ENCODE peak calls at places on chromosomes 7 and 10, in nine cellular contexts. G is PC-3; M is adrenal gland; E is heart left ventricle; J is left ventricle myocardium inferior; Z is neuronal stem cell; I is spleen; C is HepG2; L is CD8-positive, alpha-beta T cell. D is an unnamed sample.

GRCh38 chr7:121985476-121985875 is 112.5 kb downstream of the PTPRZ1 start:
- DNase-seq in C (no peak), E (no peak), M (no peak), J (no peak), Z (no peak), G (no peak), I (no peak), L (no peak), D (no peak)

GRCh38 chr10:46530249-46531186 is 25.9 kb downstream of the GPRIN2 start:
- DNase-seq in J (peak; percentile 10), G (no peak), E (peak; percentile 9), C (peak; percentile 49), M (no peak), I (peak; percentile 74), L (no peak), Z (no peak), D (no peak)

GRCh38 chr7:158394936-158395335 is 192.7 kb downstream of the PTPRN2 start:
- DNase-seq in I (peak; percentile 81), J (peak; percentile 25), G (peak; percentile 46), Z (peak; percentile 56), L (peak; percentile 11), M (peak; percentile 22), C (no peak), E (no peak), D (peak; percentile 14)

GRCh38 chr10:3764626-3765375 is 20.2 kb downstream of the KLF6 start:
- DNase-seq in Z (no peak), E (no peak), L (no peak), C (no peak), I (peak; percentile 86), M (no peak), J (no peak), G (peak; percentile 25), D (no peak)

GRCh38 chr10:14369881-14370280 is 39.2 kb upstream of the FRMD4A start:
- DNase-seq in L (no peak), C (no peak), E (no peak), G (no peak), Z (no peak), J (no peak), I (no peak), M (no peak), D (no peak)

GRCh38 chr7:87216701-87217508 is 2.6 kb downstream of the TMEM243 start:
- DNase-seq in M (no peak), L (no peak), I (no peak), Z (no peak), J (no peak), E (no peak), G (no peak), C (no peak), D (peak; percentile 84)

GRCh38 chr7:150737265-150738055 is at the start of gene GIMAP5:
- DNase-seq in L (no peak), C (no peak), J (no peak), G (no peak), Z (no peak), M (no peak), E (peak; percentile 43), I (peak; percentile 85), D (peak; percentile 60)

GRCh38 chr10:47035447-47036337 is 124.5 kb downstream of the PTPN20 start:
- DNase-seq in C (no peak), M (no peak), I (peak; percentile 59), E (peak; percentile 10), G (no peak), Z (no peak), J (no peak), L (no peak), D (no peak)

GRCh38 chr7:38731195-38731594 is 100.0 kb upstream of the AMPH start:
- DNase-seq in M (no peak), G (no peak), C (no peak), L (no peak), E (no peak), J (no peak), Z (no peak), I (no peak), D (no peak)

GRCh38 chr7:5420108-5420840 is 3.4 kb downstream of the TNRC18 start:
- DNase-seq in G (no peak), E (peak; percentile 38), M (peak; percentile 46), C (no peak), J (peak; percentile 38), I (peak; percentile 87), Z (no peak), L (no peak), D (peak; percentile 34)

GRCh38 chr7:128940494-128941322 is 3.0 kb downstream of the IRF5 start:
- DNase-seq in J (peak; percentile 66), I (peak; percentile 97), L (no peak), G (no peak), E (peak; percentile 60), M (no peak), C (no peak), Z (no peak), D (no peak)

GRCh38 chr7:10940748-10941358 is 32.8 kb upstream of the PHF14 start:
- DNase-seq in J (no peak), L (peak; percentile 2), G (peak; percentile 7), E (no peak), C (no peak), I (no peak), M (no peak), Z (no peak), D (peak; percentile 14)

GRCh38 chr10:37488792-37489657 is 363.6 kb downstream of the ANKRD30A start:
- DNase-seq in Z (no peak), M (peak; percentile 84), E (no peak), J (no peak), C (peak; percentile 1), G (peak; percentile 99), I (no peak), L (no peak), D (no peak)

GRCh38 chr10:96820730-96821129 is 11.4 kb upstream of the LCOR start:
- DNase-seq in I (no peak), M (no peak), G (no peak), Z (no peak), E (no peak), L (no peak), J (no peak), C (no peak), D (no peak)

GRCh38 chr7:113504691-113505090 is 386.3 kb upstream of the SMIM30 start:
- DNase-seq in I (no peak), Z (no peak), J (no peak), E (no peak), L (no peak), G (no peak), C (no peak), M (no peak), D (no peak)

GRCh38 chr7:90625562-90625961 is 29.4 kb downstream of the CDK14 start:
- DNase-seq in E (peak; percentile 42), C (no peak), M (peak; percentile 40), Z (peak; percentile 46), G (peak; percentile 13), L (no peak), I (no peak), J (peak; percentile 33), D (no peak)

GRCh38 chr7:90625051-90625450 is 28.9 kb downstream of the CDK14 start:
- DNase-seq in Z (no peak), C (no peak), G (no peak), M (no peak), J (no peak), I (no peak), L (no peak), E (peak; percentile 27), D (no peak)

GRCh38 chr7:90622670-90623069 is 26.5 kb downstream of the CDK14 start:
- DNase-seq in Z (no peak), L (no peak), G (no peak), E (no peak), J (no peak), I (no peak), M (no peak), C (no peak), D (no peak)

GRCh38 chr7:90624128-90624980 is 28.2 kb downstream of the CDK14 start:
- DNase-seq in M (no peak), J (no peak), C (no peak), L (no peak), E (no peak), I (no peak), G (peak; percentile 59), Z (no peak), D (no peak)

GRCh38 chr7:90626011-90626410 is 29.9 kb downstream of the CDK14 start:
- DNase-seq in L (no peak), C (no peak), M (no peak), Z (no peak), J (no peak), I (no peak), E (no peak), G (peak; percentile 52), D (no peak)
- H3K4me3 ChIP-seq in L (no peak overlapping the region), C (no peak overlapping the region), M (no peak overlapping the region), Z (no peak overlapping the region), J (no peak overlapping the region), I (no peak overlapping the region), E (no peak overlapping the region), G (no peak overlapping the region), D (no peak overlapping the region)

DNA sequence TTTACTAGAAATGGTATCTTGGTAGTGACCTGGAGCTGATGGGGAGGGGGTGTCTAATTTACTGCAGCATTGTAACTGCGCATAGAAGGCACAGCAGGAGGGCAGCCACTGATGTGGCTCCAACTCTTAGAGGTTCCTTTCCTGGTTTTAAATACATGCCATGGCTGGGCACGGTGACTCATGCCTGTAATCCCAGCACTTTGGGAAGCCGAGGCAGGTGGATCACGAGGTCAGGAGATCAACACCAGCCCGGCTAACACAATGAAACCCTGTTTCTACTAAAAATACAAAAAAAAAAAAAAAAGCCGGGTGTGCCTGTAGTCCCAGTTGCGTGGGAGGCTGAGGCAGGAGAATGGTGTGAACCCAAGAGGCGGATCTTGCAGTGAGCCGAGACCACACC is 19.2 kb upstream of the SEC61G start:
- DNase-seq in Z (no peak), G (no peak), I (no peak), E (no peak), L (no peak), J (no peak), C (no peak), M (no peak), D (no peak)
- H3K4me1 ChIP-seq in Z (peaks cover 11% of the 10 kb centered on the region), G (peaks cover 5% of the 10 kb centered on the region), I (peaks cover 6% of the 10 kb centered on the region), E (peaks cover 4% of the 10 kb centered on the region), L (no peaks in the 10 kb centered on the region), J (no peaks in the 10 kb centered on the region), C (peaks cover 4% of the 10 kb centered on the region), M (no peaks in the 10 kb centered on the region), D (no peaks in the 10 kb centered on the region)

DNA sequence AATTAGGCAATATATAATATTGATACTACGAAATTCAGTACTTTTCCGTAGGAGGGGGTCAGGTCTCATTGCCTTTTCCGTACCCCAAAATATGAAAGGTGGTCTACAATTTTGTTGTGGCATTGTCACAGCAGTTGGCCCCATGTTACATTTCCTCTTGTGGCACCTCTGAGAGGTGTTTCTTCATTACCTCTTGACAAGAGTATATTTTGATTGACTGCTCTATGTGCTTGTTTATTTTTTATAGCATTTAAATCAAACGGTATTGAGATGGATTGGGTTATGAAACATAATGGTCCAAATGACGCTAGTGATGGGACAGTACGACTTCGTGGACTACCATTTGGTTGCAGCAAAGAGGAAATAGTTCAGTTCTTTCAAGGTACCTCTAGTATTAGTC is 4.2 kb upstream of the PBLD start:
- DNase-seq in C (no peak), E (no peak), M (no peak), I (no peak), L (no peak), G (no peak), Z (no peak), J (no peak), D (no peak)
- H3K4me3 ChIP-seq in C (no peak overlapping the region), E (no peak overlapping the region), M (no peak overlapping the region), I (peak overlapping the region; percentile 92), L (no peak overlapping the region), G (peak overlapping the region; percentile 87), Z (no peak overlapping the region), J (peak overlapping the region; percentile 94), D (no peak overlapping the region)

DNA sequence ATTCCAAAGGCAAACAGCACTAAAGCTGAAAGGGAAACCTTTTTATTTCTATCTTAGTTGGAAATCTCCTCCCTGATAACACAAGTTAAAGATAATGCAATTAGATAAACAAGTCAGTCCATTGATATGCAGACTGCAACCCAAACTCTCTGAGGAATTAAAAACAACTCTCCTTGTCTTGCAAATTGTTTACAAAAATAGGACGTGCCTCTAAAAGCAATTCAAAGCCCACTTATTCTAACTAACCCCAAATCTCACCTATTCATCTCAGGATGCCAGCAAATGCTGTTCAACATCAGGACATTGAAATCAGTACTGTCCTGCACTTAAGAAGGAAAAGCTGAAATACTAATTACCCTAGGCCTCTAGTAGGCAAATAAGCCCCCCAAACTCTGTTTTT is 12.8 kb downstream of the SHTN1 start:
- DNase-seq in C (no peak), L (no peak), E (no peak), M (no peak), I (no peak), G (no peak), J (no peak), Z (no peak), D (no peak)
- H3K4me1 ChIP-seq in C (peaks cover 26% of the 10 kb centered on the region), L (no peaks in the 10 kb centered on the region), E (no peaks in the 10 kb centered on the region), M (no peaks in the 10 kb centered on the region), I (no peaks in the 10 kb centered on the region), G (no peaks in the 10 kb centered on the region), J (no peaks in the 10 kb centered on the region), Z (no peaks in the 10 kb centered on the region), D (no peaks in the 10 kb centered on the region)

D was measured in CD8-positive, alpha-beta memory T cell.